ENCODE peak calls at places on chromosomes 4 and X, in five cellular contexts. T is fibroblast of lung, F is IMR-90, H is lower leg skin, D is astrocyte of the spinal cord. N is an unnamed sample.

GRCh38 chrX:10109695-10110094 is 47.1 kb upstream of the CLCN4 start:
- DNase-seq in T (no peak), F (no peak), H (no peak), D (no peak), N (no peak)

GRCh38 chrX:38799995-38800394 is 1.3 kb upstream of the MID1IP1 start:
- DNase-seq in T (no peak), F (no peak), H (no peak), D (no peak), N (no peak)

GRCh38 chrX:119753639-119754257 is 4.6 kb upstream of the SOWAHD start:
- DNase-seq in T (no peak), F (peak; percentile 24), H (no peak), D (peak; percentile 41), N (no peak)

GRCh38 chrX:25005034-25005381 is 10.8 kb downstream of the ARX start:
- DNase-seq in T (no peak), F (no peak), H (no peak), D (no peak), N (no peak)

GRCh38 chr4:121900132-121900983 is 30.1 kb upstream of the BBS7 start:
- DNase-seq in T (peak; percentile 40), F (peak; percentile 61), H (peak; percentile 25), D (peak; percentile 59), N (peak; percentile 16)

GRCh38 chr4:147969573-147969972 is 237.7 kb downstream of the ARHGAP10 start:
- DNase-seq in T (no peak), F (no peak), H (no peak), D (no peak), N (no peak)

GRCh38 chr4:90495211-90495610 is 368.0 kb downstream of the CCSER1 start:
- DNase-seq in T (no peak), F (no peak), H (no peak), D (no peak), N (no peak)

GRCh38 chrX:39903343-39903742 is 194.4 kb downstream of the BCOR start:
- DNase-seq in T (peak; percentile 84), F (peak; percentile 75), H (no peak), D (peak; percentile 45), N (peak; percentile 40)

GRCh38 chr4:52750819-52751348 is 341 bp downstream of the ERVMER34-1 start:
- DNase-seq in T (peak; percentile 7), F (no peak), H (no peak), D (no peak), N (no peak)

GRCh38 chrX:74382613-74383012 is 38.7 kb upstream of the SLC16A2 start:
- DNase-seq in T (peak; percentile 74), F (peak; percentile 66), H (peak; percentile 34), D (peak; percentile 49), N (peak; percentile 31)

GRCh38 chrX:155768036-155768769 is 112.9 kb upstream of the VAMP7 start:
- DNase-seq in T (peak; percentile 15), F (peak; percentile 35), H (no peak), D (peak; percentile 35), N (peak; percentile 13)

GRCh38 chrX:10597871-10598270 is 22.5 kb downstream of the MID1 start:
- DNase-seq in T (no peak), F (peak; percentile 32), H (no peak), D (no peak), N (no peak)

GRCh38 chrX:153875391-153876111 is 10.4 kb downstream of the L1CAM start:
- DNase-seq in T (peak; percentile 8), F (no peak), H (no peak), D (peak; percentile 5), N (no peak)

GRCh38 chrX:41730101-41730500 is 6.1 kb downstream of the GPR82 start:
- DNase-seq in T (peak; percentile 3), F (peak; percentile 12), H (no peak), D (peak; percentile 7), N (no peak)

GRCh38 chr4:140705625-140706275 is 50.4 kb downstream of the TBC1D9 start:
- DNase-seq in T (peak; percentile 38), F (no peak), H (no peak), D (no peak), N (no peak)

GRCh38 chr4:168432419-168433146 is 47.7 kb downstream of the DDX60L start:
- DNase-seq in T (no peak), F (peak; percentile 17), H (no peak), D (no peak), N (no peak)

GRCh38 chr4:151287409-151287808 is 10.4 kb downstream of the PRSS48 start:
- DNase-seq in T (no peak), F (no peak), H (no peak), D (no peak), N (no peak)

GRCh38 chr4:174749091-174749490 is 80.0 kb downstream of the GLRA3 start:
- DNase-seq in T (peak; percentile 67), F (no peak), H (no peak), D (peak; percentile 76), N (peak; percentile 20)

GRCh38 chr4:16896871-16897270 is 1.6 kb downstream of the LDB2 start:
- DNase-seq in T (peak; percentile 79), F (peak; percentile 86), H (no peak), D (peak; percentile 54), N (peak; percentile 61)

GRCh38 chrX:119093991-119094741 is 21.4 kb downstream of the CT47C1 start:
- DNase-seq in T (peak; percentile 13), F (peak; percentile 4), H (no peak), D (peak; percentile 3), N (no peak)

GRCh38 chrX:17374619-17375360 is at the start of gene NHS:
- DNase-seq in T (peak; percentile 75), F (peak; percentile 63), H (peak; percentile 40), D (peak; percentile 76), N (peak; percentile 20)

GRCh38 chrX:41259516-41259915 is 74.4 kb upstream of the DDX3X start:
- DNase-seq in T (peak; percentile 14), F (peak; percentile 28), H (no peak), D (no peak), N (no peak)

GRCh38 chr4:118817178-118817930 is 18.6 kb downstream of the SEC24D start:
- DNase-seq in T (no peak), F (no peak), H (no peak), D (no peak), N (no peak)

GRCh38 chr4:101037938-101038413 is 309.4 kb downstream of the PPP3CA start:
- DNase-seq in T (peak; percentile 30), F (peak; percentile 13), H (no peak), D (peak; percentile 21), N (no peak)

GRCh38 chrX:41912922-41913321 is 10.4 kb downstream of the CASK start:
- DNase-seq in T (peak; percentile 40), F (peak; percentile 29), H (no peak), D (peak; percentile 12), N (no peak)

DNA sequence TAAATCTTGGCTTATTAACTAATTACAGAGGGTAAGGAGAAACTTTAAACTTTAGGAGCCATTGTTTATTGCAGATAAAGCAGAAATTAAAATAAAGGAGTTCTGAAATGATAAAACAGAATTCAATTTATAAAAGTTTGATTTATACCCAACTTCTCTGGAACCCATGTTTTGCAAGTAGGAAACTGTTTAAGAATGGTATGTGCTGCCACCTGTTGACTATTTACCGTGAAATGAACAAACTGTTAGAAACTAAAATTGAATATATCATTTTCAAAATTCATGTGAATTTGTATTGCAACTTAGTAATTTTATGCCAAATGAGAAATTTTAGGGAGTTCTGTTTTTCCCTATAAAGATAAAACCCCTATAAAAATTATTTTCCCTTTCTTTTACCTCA is 11.0 kb upstream of the TBC1D8B start:
- DNase-seq in T (peak; percentile 13), F (peak; percentile 14), H (no peak), D (no peak), N (peak; percentile 2)
- TF ChIP-seq CTCF in T (no peak), F (peak; percentile 42), H (no peak), D (peak; percentile 21), N (peak; percentile 34)

GRCh38 chr4:42633605-42634388 is 23.1 kb downstream of the ATP8A1 start:
- DNase-seq in T (no peak), F (no peak), H (no peak), D (no peak), N (no peak)
- H3K4me3 ChIP-seq in T (no peak overlapping the region), F (no peak overlapping the region), H (no peak overlapping the region), D (no peak overlapping the region), N (no peak overlapping the region)

GRCh38 chr4:3145251-3145908 is 70.9 kb downstream of the HTT start:
- DNase-seq in T (peak; percentile 40), F (peak; percentile 80), H (no peak), D (peak; percentile 42), N (no peak)
- TF ChIP-seq CTCF in T (no peak), F (peak; percentile 33), H (no peak), D (peak; percentile 23), N (peak; percentile 22)

GRCh38 chr4:62816566-62816965 is 1592.7 kb downstream of the TECRL start:
- DNase-seq in T (no peak), F (no peak), H (no peak), D (no peak), N (no peak)

GRCh38 chr4:62814510-62815047 is 1594.7 kb downstream of the TECRL start:
- DNase-seq in T (no peak), F (no peak), H (no peak), D (no peak), N (no peak)
- H3K4me3 ChIP-seq in T (no peak overlapping the region), F (no peak overlapping the region), H (no peak overlapping the region), D (no peak overlapping the region), N (no peak overlapping the region)

GRCh38 chr4:158787718-158788441 is 19.1 kb downstream of the FNIP2 start:
- DNase-seq in T (peak; percentile 50), F (no peak), H (no peak), D (no peak), N (no peak)
- TF ChIP-seq CTCF in T (no peak), F (no peak), H (no peak), D (no peak), N (no peak)

N was measured in AG09309.